ENCODE peak calls at places on chromosome 14, in seven cellular contexts. T is IMR-90, R is neuronal stem cell, X is mesenchymal stem cell, Q is H9, S is mesendoderm, J is H1. U is an unnamed sample.

GRCh38 chr14:91872517-91873470 is 5.5 kb upstream of the TC2N start:
- DNase-seq in R (no peak), T (peak), X (no peak), J (no peak), Q (no peak), S (no peak), U (no peak)

GRCh38 chr14:37254411-37254947 is 56.7 kb downstream of the MIPOL1 start:
- DNase-seq in X (no peak), S (no peak), Q (no peak), T (no peak), J (no peak), R (no peak), U (no peak)

GRCh38 chr14:44657688-44658388 is 150.8 kb upstream of the FSCB start:
- DNase-seq in Q (no peak), X (peak), T (peak), R (peak), S (peak), J (no peak), U (no peak)

GRCh38 chr14:22249775-22250174 is 339.2 kb downstream of the DAD1 start:
- DNase-seq in R (no peak), T (no peak), Q (no peak), J (no peak), S (no peak), X (no peak), U (peak)

GRCh38 chr14:103726474-103726873 is 10.9 kb downstream of the ZFYVE21 start:
- DNase-seq in X (no peak), J (no peak), S (no peak), T (no peak), R (no peak), Q (no peak), U (no peak)

GRCh38 chr14:34450542-34450915 is 11.5 kb downstream of the SPTSSA start:
- DNase-seq in T (no peak), Q (no peak), S (no peak), X (no peak), R (no peak), J (no peak), U (no peak)

GRCh38 chr14:50906326-50906725 is 34.5 kb downstream of the ABHD12B start:
- DNase-seq in T (no peak), J (no peak), S (no peak), X (no peak), Q (no peak), R (no peak), U (no peak)

GRCh38 chr14:102086346-102086971 is 385 bp downstream of the HSP90AA1 start:
- DNase-seq in S (peak), T (peak), Q (no peak), J (no peak), X (peak), R (no peak), U (peak)

GRCh38 chr14:34843011-34843554 is 32.1 kb downstream of the BAZ1A start:
- DNase-seq in S (peak), Q (no peak), T (peak), X (peak), R (no peak), J (no peak), U (peak)

GRCh38 chr14:86802726-86803125 is 1190.3 kb downstream of the GALC start:
- DNase-seq in J (no peak), Q (no peak), T (no peak), S (no peak), R (no peak), X (no peak), U (no peak)

GRCh38 chr14:91088585-91088984 is 25.3 kb upstream of the DGLUCY start:
- DNase-seq in Q (no peak), S (no peak), J (no peak), X (no peak), T (no peak), R (no peak), U (no peak)

GRCh38 chr14:78698991-78699390 is 528.8 kb downstream of the NRXN3 start:
- DNase-seq in J (no peak), X (no peak), R (no peak), T (no peak), Q (no peak), S (no peak), U (no peak)

GRCh38 chr14:105481886-105482454 is 4.7 kb upstream of the CRIP1 start:
- DNase-seq in S (peak), X (peak), T (peak), R (no peak), J (no peak), Q (peak), U (peak)

GRCh38 chr14:85308531-85309300 is 221.2 kb upstream of the FLRT2 start:
- DNase-seq in R (no peak), T (no peak), X (peak), S (no peak), J (no peak), Q (no peak), U (no peak)

GRCh38 chr14:24426912-24427536 is 2.4 kb downstream of the CBLN3 start:
- DNase-seq in T (no peak), R (no peak), S (peak), Q (peak), J (no peak), X (no peak), U (no peak)

DNA sequence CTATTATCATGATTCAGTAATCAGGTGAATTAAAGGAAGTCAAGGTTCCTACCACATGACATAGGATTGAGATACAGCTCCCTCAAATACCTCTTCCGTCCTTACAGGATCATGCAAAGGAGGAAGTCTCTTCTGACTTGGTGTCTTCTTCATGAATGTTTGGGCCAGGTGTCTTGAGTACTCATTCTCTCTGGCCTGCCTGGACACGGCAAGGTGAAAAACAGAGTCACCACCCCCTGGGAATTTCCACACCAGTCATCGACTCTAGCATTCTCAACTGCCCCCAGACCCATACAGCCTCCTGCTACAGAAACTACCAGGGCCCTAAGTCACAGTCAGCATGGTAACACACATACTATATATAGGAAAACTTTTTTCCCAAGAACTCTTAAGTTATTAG is 44.9 kb upstream of the LTBP2 start:
- DNase-seq in T (no peak), Q (no peak), R (no peak), J (no peak), X (no peak), S (no peak), U (no peak)
- H2BK120ac ChIP-seq in T (peak), Q (no peak), R (no peak), J (no peak), X (no peak), S (no peak), U (no peak)

DNA sequence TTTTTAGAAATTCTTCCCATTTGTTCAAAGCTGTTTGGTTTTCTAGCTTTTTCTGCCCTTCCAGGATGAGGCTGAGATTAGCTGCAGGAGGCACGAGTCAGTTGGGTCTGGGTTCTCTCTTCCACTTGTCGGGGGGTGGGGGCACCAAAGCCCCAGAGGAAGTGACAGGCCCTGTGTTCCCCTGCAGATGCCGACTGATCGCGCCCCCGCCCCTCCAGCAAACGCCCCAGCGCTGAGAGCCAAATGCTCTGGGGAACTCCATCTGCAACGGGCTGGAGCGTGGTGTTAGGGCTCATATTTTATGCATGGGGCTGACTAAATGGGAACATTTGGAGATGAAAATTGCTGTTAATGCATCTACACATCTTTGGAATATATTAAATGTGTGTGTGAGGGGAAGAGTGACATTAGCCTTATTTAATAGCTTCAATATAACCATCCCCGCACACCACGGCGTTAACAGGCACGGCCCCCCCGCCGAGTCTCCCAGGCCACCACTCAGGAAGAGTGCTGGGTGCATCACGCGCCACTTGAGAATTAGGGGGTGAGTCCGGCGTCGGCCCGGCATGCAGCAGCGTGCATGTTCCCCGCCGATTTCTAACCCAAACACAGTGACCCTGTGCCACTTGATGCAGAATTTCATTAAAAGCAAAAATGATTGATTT is 164.9 kb upstream of the RTL1 start:
- DNase-seq in Q (peak), J (no peak), S (peak), X (no peak), R (no peak), T (no peak), U (no peak)
- H2BK120ac ChIP-seq in Q (no peak), J (no peak), S (no peak), X (no peak), R (no peak), T (no peak), U (no peak)

DNA sequence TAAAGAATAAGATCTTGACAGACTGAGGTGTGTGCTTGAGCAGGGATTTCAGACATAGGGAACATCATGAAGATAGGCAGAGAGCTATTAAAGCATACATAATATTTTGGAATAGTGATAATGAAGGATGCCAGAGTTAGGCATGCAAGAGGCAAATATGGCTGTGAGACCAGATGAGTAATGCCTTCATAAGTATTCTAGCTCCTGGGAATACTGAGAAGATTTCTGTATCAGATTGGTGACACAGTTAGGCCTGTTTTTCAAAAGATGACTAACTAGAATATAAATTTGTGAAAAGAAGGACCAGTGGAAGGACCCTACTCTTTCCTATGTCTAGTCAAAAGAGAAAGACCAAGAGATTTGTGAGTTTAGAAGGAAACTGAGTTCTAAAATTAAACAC is 108.8 kb downstream of the TXNDC16 start:
- DNase-seq in R (no peak), J (no peak), S (no peak), X (no peak), T (peak), Q (no peak), U (no peak)
- H2BK120ac ChIP-seq in R (no peak), J (no peak), S (no peak), X (no peak), T (no peak), Q (no peak), U (no peak)

GRCh38 chr14:69685716-69686115 is 74.3 kb downstream of the SUSD6 start:
- DNase-seq in S (no peak), J (no peak), X (no peak), T (peak), R (no peak), Q (no peak), U (no peak)

GRCh38 chr14:69683971-69684370 is 72.6 kb downstream of the SUSD6 start:
- DNase-seq in S (no peak), X (no peak), Q (no peak), R (no peak), T (no peak), J (no peak), U (no peak)

GRCh38 chr14:69685217-69685616 is 73.8 kb downstream of the SUSD6 start:
- DNase-seq in S (no peak), R (no peak), J (no peak), Q (no peak), T (peak), X (peak), U (peak)

GRCh38 chr14:69682607-69683263 is 71.3 kb downstream of the SUSD6 start:
- DNase-seq in X (no peak), T (no peak), J (no peak), S (no peak), Q (no peak), R (no peak), U (no peak)

DNA sequence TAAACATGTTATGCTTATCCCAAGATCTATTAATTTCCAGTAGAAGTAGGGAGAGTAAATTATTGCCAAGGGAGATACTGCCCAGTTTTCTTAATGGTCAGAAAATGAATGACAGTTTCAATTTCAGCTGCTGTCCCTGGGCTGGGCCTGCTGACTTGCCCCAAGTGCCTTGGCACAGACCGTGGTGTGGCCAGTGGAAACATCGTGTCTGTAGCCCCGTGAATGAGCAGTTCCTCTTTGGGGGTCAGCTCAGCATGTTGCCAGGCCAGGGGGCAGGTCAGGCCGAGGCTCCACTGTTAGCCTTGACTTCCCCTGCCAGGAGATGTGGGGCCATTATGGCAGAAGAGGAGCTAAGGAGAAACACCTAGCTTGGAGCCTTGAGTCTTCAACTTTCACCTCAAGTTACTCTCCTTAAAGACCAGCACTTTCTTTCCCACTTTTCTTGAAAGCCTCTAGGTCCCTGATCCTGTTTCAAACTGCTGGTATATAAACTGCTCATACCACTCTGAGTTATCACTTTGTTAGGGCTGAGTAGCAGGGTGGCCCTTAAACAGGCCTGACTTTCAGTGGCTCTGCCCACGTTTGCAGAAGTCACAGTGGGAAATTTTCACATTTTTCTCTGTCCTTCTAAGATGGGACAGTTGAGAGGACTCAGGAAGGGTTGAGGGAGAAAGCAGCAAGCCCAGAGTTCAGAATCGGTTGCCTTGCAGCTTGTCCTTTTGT is 73.2 kb downstream of the SUSD6 start:
- DNase-seq in R (no peak), J (no peak), Q (no peak), T (no peak), S (no peak), X (no peak), U (no peak)
- H2BK120ac ChIP-seq in R (no peak), J (no peak), Q (no peak), T (no peak), S (no peak), X (no peak), U (no peak)

GRCh38 chr14:63393002-63393401 is 74.3 kb upstream of the GPHB5 start:
- DNase-seq in Q (no peak), R (no peak), S (no peak), T (no peak), J (no peak), X (no peak), U (no peak)

GRCh38 chr14:63387691-63388090 is 69.0 kb upstream of the GPHB5 start:
- DNase-seq in S (no peak), R (no peak), T (no peak), Q (no peak), X (no peak), J (no peak), U (no peak)

GRCh38 chr14:63394432-63394831 is 75.7 kb upstream of the GPHB5 start:
- DNase-seq in R (no peak), Q (no peak), T (no peak), X (no peak), S (no peak), J (no peak), U (no peak)

GRCh38 chr14:63383776-63384367 is 65.1 kb upstream of the GPHB5 start:
- DNase-seq in J (no peak), X (no peak), R (no peak), T (no peak), Q (no peak), S (no peak), U (no peak)

GRCh38 chr14:63388766-63389431 is 70.2 kb upstream of the GPHB5 start:
- DNase-seq in R (peak), X (peak), J (peak), S (peak), T (peak), Q (peak), U (peak)
- H2BK120ac ChIP-seq in R (no peak), X (no peak), J (no peak), S (no peak), T (no peak), Q (no peak), U (no peak)

GRCh38 chr14:23324993-23325392 is 3.7 kb downstream of the PABPN1 start:
- DNase-seq in X (no peak), R (no peak), S (no peak), T (no peak), J (no peak), Q (no peak), U (no peak)

GRCh38 chr14:23323838-23324454 is 2.7 kb downstream of the PABPN1 start:
- DNase-seq in Q (no peak), T (no peak), R (no peak), X (no peak), J (no peak), S (no peak), U (no peak)

GRCh38 chr14:23324455-23324846 is 3.2 kb downstream of the PABPN1 start:
- DNase-seq in J (no peak), X (no peak), T (no peak), Q (no peak), R (no peak), S (no peak), U (no peak)

GRCh38 chr14:23326491-23327332 is 5.5 kb downstream of the PABPN1 start:
- DNase-seq in R (no peak), T (no peak), X (no peak), Q (no peak), J (no peak), S (no peak), U (no peak)

DNA sequence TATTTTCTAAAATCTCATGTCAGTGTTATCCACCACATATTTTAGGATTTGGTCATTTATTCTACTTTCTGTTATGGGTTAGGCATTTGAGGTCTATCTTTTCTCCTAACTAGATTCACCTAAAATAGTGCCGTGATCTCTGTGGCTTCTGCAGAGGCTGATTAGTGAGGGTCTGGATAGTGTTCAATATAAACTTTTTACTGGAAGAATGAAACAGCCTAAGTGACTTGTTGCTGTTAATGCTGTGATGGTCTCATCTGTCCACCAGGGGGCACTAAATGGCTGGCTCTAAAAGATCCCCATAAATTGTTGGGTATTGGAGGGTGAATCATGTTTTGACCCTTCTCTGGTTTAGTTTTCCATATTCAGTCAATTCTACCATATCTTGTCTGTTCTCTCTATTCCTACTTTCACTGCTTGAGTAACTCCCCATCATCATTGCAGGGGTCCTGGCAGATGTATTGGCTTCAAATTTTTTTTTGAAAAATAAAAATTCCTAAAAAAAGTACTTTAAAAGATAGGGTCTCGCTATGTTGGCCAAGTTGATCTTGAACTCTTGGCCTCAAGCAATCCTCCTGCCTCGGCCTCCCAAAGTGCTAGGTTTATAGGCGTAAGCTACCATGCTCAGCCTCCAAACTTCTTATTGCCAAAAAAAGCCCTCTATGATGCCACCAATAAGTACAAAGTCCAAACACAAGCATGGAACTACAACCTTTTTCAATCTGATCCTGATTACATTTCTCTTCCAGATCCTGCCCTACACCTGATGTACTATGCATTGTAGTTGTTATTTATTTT is 6.9 kb downstream of the PABPN1 start:
- DNase-seq in X (peak), T (peak), Q (peak), J (no peak), S (peak), R (peak), U (peak)
- H2BK120ac ChIP-seq in X (no peak), T (no peak), Q (no peak), J (no peak), S (no peak), R (no peak), U (no peak)